ENCODE peak calls at places on chromosome 9, in seven cellular contexts. E is esophagus squamous epithelium, G is IMR-90, W is psoas muscle, D is right atrium auricular region, J is adrenal gland, K is cardiac muscle cell. H is an unnamed sample. For H3K9me3, the result is how much of the 10 kb centered on the place peaks cover.

GRCh38 chr9:98429613-98430012 is 174.2 kb upstream of the TBC1D2 start:
- DNase-seq in G (peak), D (no peak), E (no peak), J (no peak), W (no peak), K (peak), H (no peak)

GRCh38 chr9:71498691-71499090 is 269.6 kb downstream of the CEMIP2 start:
- DNase-seq in G (no peak), W (no peak), J (no peak), E (no peak), D (no peak), K (no peak), H (no peak)

GRCh38 chr9:97556036-97556720 is 54.7 kb downstream of the TMOD1 start:
- DNase-seq in G (no peak), D (no peak), E (no peak), W (no peak), J (no peak), K (no peak), H (no peak)

GRCh38 chr9:137763271-137763955 is 114.2 kb upstream of the CACNA1B start:
- DNase-seq in J (no peak), K (no peak), D (no peak), E (no peak), W (no peak), G (no peak), H (no peak)

GRCh38 chr9:134597957-134598883 is 43.4 kb upstream of the COL5A1 start:
- DNase-seq in K (no peak), J (no peak), D (peak), G (no peak), W (no peak), E (no peak), H (no peak)

GRCh38 chr9:130425741-130426466 is 18.9 kb upstream of the ASS1 start:
- DNase-seq in G (no peak), J (no peak), D (no peak), W (no peak), E (no peak), K (no peak), H (no peak)

GRCh38 chr9:124855944-124856773 is 2.9 kb downstream of the WDR38 start:
- DNase-seq in W (no peak), D (no peak), E (no peak), J (no peak), G (no peak), K (peak), H (no peak)

GRCh38 chr9:14383815-14384214 is 69.9 kb upstream of the NFIB start:
- DNase-seq in K (no peak), W (no peak), E (no peak), J (no peak), D (no peak), G (no peak), H (no peak)

GRCh38 chr9:24011206-24011605 is 185.2 kb upstream of the ELAVL2 start:
- DNase-seq in J (no peak), W (no peak), D (no peak), K (no peak), G (no peak), E (no peak), H (no peak)

GRCh38 chr9:37859043-37859442 is 44.9 kb downstream of the SLC25A51 start:
- DNase-seq in G (peak), J (no peak), K (peak), W (no peak), D (no peak), E (no peak), H (no peak)

GRCh38 chr9:137705443-137705863 is 86.6 kb downstream of the EHMT1 start:
- DNase-seq in K (no peak), G (no peak), W (no peak), D (no peak), J (no peak), E (no peak), H (no peak)

GRCh38 chr9:133368249-133368881 is 7.5 kb downstream of the SURF4 start:
- DNase-seq in J (peak), W (no peak), G (no peak), E (no peak), D (no peak), K (no peak), H (no peak)

GRCh38 chr9:117722108-117722761 is 18.0 kb downstream of the TLR4 start:
- DNase-seq in D (no peak), J (no peak), G (no peak), K (no peak), W (no peak), E (no peak), H (no peak)

GRCh38 chr9:116483622-116484482 is 203.3 kb upstream of the TRIM32 start:
- DNase-seq in W (no peak), G (no peak), E (no peak), D (no peak), K (no peak), J (no peak), H (no peak)

GRCh38 chr9:26357803-26358339 is 534.7 kb downstream of the CAAP1 start:
- DNase-seq in W (no peak), D (no peak), G (no peak), J (no peak), E (no peak), K (no peak), H (no peak)

GRCh38 chr9:92971121-92971520 is 23.8 kb downstream of the FGD3 start:
- DNase-seq in W (no peak), K (no peak), J (no peak), E (no peak), D (peak), G (no peak), H (no peak)

GRCh38 chr9:107693620-107694326 is 204.2 kb upstream of the KLF4 start:
- DNase-seq in D (no peak), W (no peak), G (peak), J (no peak), E (no peak), K (no peak), H (no peak)

GRCh38 chr9:35164711-35165110 is 2.9 kb downstream of the UNC13B start:
- DNase-seq in E (no peak), W (no peak), J (no peak), K (peak), D (no peak), G (peak), H (no peak)

GRCh38 chr9:81671880-81672280 is 17.5 kb downstream of the TLE1 start:
- DNase-seq in K (peak), G (peak), J (peak), D (peak), W (peak), E (no peak), H (peak)

GRCh38 chr9:1453636-1454035 is 403.5 kb downstream of the DMRT2 start:
- DNase-seq in K (no peak), G (no peak), E (no peak), D (no peak), J (no peak), W (no peak), H (no peak)

GRCh38 chr9:123375725-123376132 is 19.7 kb downstream of the CRB2 start:
- DNase-seq in D (no peak), G (no peak), J (no peak), K (peak), E (no peak), W (no peak), H (no peak)

GRCh38 chr9:115999498-115999897 is 154.1 kb upstream of the PAPPA start:
- DNase-seq in K (peak), J (no peak), W (no peak), E (no peak), D (no peak), G (peak), H (no peak)

GRCh38 chr9:137267933-137268355 is 9.6 kb upstream of the TOR4A start:
- DNase-seq in E (no peak), K (no peak), W (no peak), G (peak), D (no peak), J (peak), H (no peak)

GRCh38 chr9:123642291-123643278 is 286.6 kb downstream of the CRB2 start:
- DNase-seq in K (peak), J (peak), D (no peak), W (no peak), G (peak), E (no peak), H (peak)

GRCh38 chr9:110750272-110750671 is 81.7 kb downstream of the MUSK start:
- DNase-seq in J (peak), G (no peak), W (peak), K (peak), E (no peak), D (peak), H (no peak)

GRCh38 chr9:92887880-92888338 is 10.1 kb upstream of the ZNF484 start:
- DNase-seq in G (no peak), J (no peak), D (no peak), E (no peak), W (no peak), K (no peak), H (no peak)

GRCh38 chr9:134272302-134273023 is 53.8 kb upstream of the RXRA start:
- DNase-seq in K (no peak), G (no peak), W (no peak), E (no peak), D (no peak), J (no peak), H (no peak)

GRCh38 chr9:130918102-130918869 is 20.8 kb downstream of the FIBCD1 start:
- DNase-seq in W (no peak), J (no peak), K (no peak), G (no peak), D (no peak), E (no peak), H (no peak)

GRCh38 chr9:17134396-17134842 is 421 bp upstream of the CNTLN start:
- DNase-seq in G (peak), K (peak), D (no peak), E (no peak), J (no peak), W (no peak), H (no peak)

GRCh38 chr9:79673614-79674013 is 101.8 kb downstream of the TLE4 start:
- DNase-seq in K (no peak), J (no peak), W (no peak), E (no peak), D (no peak), G (no peak), H (no peak)

GRCh38 chr9:116355153-116355827 is 201.7 kb downstream of the PAPPA start:
- DNase-seq in E (no peak), K (peak), W (no peak), J (no peak), G (peak), D (peak), H (peak)

GRCh38 chr9:137912671-137913070 is 35.1 kb downstream of the CACNA1B start:
- DNase-seq in J (no peak), G (no peak), W (no peak), K (no peak), E (no peak), D (peak), H (no peak)

GRCh38 chr9:38389313-38389712 is 3.2 kb upstream of the ALDH1B1 start:
- DNase-seq in J (no peak), G (peak), K (peak), E (no peak), W (no peak), D (no peak), H (no peak)

GRCh38 chr9:130940693-130941576 is 1.9 kb upstream of the FIBCD1 start:
- DNase-seq in D (peak), E (no peak), G (peak), J (peak), W (peak), K (no peak), H (peak)

GRCh38 chr9:76917299-76917698 is 11.4 kb upstream of the PRUNE2 start:
- DNase-seq in E (no peak), K (peak), W (no peak), D (no peak), G (no peak), J (no peak), H (no peak)

GRCh38 chr9:119375892-119376291 is 6.7 kb upstream of the BRINP1 start:
- DNase-seq in D (no peak), G (no peak), W (no peak), K (no peak), E (no peak), J (peak), H (no peak)

DNA sequence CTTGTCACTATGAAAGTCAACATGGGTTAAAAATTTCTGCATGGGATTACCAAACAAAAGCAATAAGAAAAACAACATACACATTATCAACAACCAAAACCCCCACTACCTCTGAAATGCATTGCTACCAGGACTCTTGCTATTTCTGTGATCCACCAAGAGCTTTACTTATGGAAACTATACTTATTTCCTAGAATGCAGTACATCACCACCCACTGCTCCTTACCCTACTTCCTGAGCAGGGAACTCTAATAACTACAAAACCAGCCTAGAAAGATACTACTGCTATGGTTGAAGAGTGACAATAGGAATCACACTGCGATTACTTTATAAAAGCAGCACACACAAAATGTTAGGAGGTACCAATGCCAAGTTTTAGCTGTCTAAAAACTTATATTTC is 22.2 kb downstream of the LURAP1L start:
- DNase-seq in D (no peak), G (no peak), E (no peak), J (no peak), K (no peak), W (no peak), H (no peak)
- H3K9me3 ChIP-seq in D (under half), G (under half), E (under half), J (under half), K (under half), W (under half), H (under half)

GRCh38 chr9:114893622-114894021 is 36.8 kb downstream of the TNFSF8 start:
- DNase-seq in J (no peak), G (peak), K (no peak), E (no peak), W (no peak), D (no peak), H (no peak)
- H3K27ac ChIP-seq in J (no peak), G (peak), K (no peak), E (no peak), W (no peak), D (no peak), H (no peak)

GRCh38 chr9:86637515-86637914 is 283.3 kb upstream of the TUT7 start:
- DNase-seq in D (no peak), W (no peak), J (peak), E (no peak), G (peak), K (peak), H (peak)
- TF ChIP-seq CTCF in D (peak), W (peak), J (peak), E (peak), G (peak), K (peak), H (peak)

DNA sequence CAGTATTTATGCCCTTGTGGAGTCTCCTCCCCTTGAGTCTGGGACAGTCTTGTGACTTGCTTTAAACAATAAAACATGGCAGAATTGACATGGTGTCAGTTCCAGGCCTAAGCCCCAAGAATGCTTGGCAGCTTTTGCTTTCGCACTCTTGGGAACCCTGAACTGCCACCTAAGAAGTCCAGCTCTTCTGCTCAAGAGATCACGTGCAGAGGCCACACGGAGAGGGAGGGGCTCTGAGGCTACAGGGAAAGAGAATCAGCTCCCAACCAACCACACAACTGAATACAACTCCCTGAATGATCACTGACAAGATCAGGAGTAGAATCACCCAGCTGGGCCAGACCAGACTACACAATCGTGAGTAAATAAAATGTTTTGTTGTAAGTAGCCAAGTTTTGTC is 97.6 kb downstream of the MED27 start:
- DNase-seq in G (no peak), D (no peak), K (no peak), J (no peak), W (no peak), E (no peak), H (no peak)
- H3K9me3 ChIP-seq in G (under half), D (under half), K (under half), J (under half), W (under half), E (under half), H (under half)

H was measured in stomach.